ENCODE peak calls at places on chromosomes 3 and 15, in four cellular contexts. Y is NCI-H748 treated with DMSO at 0.1 percent for 48 hours, V is NCI-H1694, O is left colon. M is an unnamed sample.

GRCh38 chr3:71872256-71872655 is 87.3 kb upstream of the PROK2 start:
- DNase-seq in V (no peak), O (no peak), Y (no peak), M (no peak)

GRCh38 chr3:128554100-128554464 is 61.1 kb upstream of the GATA2 start:
- DNase-seq in O (no peak), V (no peak), Y (no peak), M (peak; percentile 51)

GRCh38 chr3:29694783-29695182 is 413.9 kb downstream of the RBMS3 start:
- DNase-seq in Y (no peak), O (no peak), V (no peak), M (peak; percentile 88)

GRCh38 chr3:137746808-137747207 is 17.3 kb upstream of the SOX14 start:
- DNase-seq in V (no peak), O (no peak), Y (no peak), M (peak; percentile 28)

GRCh38 chr15:27821273-27821672 is 277.8 kb downstream of the OCA2 start:
- DNase-seq in O (no peak), V (no peak), Y (no peak), M (no peak)

GRCh38 chr15:70316059-70316600 is 218.4 kb upstream of the TLE3 start:
- DNase-seq in V (no peak), O (no peak), Y (no peak), M (no peak)

GRCh38 chr3:112546216-112546759 is 15.5 kb downstream of the ATG3 start:
- DNase-seq in Y (no peak), V (no peak), O (no peak), M (no peak)

GRCh38 chr3:5312278-5312677 is 124.8 kb downstream of the EDEM1 start:
- DNase-seq in V (no peak), O (no peak), Y (no peak), M (no peak)